ENCODE peak calls at places on chromosome 9, in seven cellular contexts. G, M, N, I, C, F and Z are unnamed samples.
A peak's percentile ranks its signal among the peaks of the same experiment; 100 is the strongest.

GRCh38 chr9:87597710-87598200 is 100.1 kb downstream of the DAPK1 start:
- DNase-seq in C (no peak), F (no peak), G (no peak), M (no peak), N (no peak), I (no peak), Z (no peak)

GRCh38 chr9:124259273-124260078 is 1.7 kb downstream of the NEK6 start:
- DNase-seq in M (peak; percentile 86), C (peak; percentile 77), I (peak; percentile 58), G (peak; percentile 94), N (peak; percentile 70), F (no peak), Z (peak; percentile 71)

GRCh38 chr9:37026936-37027581 is 7.0 kb downstream of the PAX5 start:
- DNase-seq in G (no peak), M (no peak), F (peak; percentile 64), I (no peak), N (no peak), C (no peak), Z (no peak)

GRCh38 chr9:111036068-111036789 is 2.0 kb downstream of the LPAR1 start:
- DNase-seq in M (peak; percentile 80), F (peak; percentile 52), C (no peak), G (peak; percentile 93), I (peak; percentile 74), N (peak; percentile 66), Z (no peak)

GRCh38 chr9:20112367-20112766 is 323.5 kb upstream of the SLC24A2 start:
- DNase-seq in I (no peak), M (no peak), N (no peak), G (peak; percentile 20), C (no peak), F (no peak), Z (no peak)

GRCh38 chr9:20538956-20539355 is 83.3 kb downstream of the MLLT3 start:
- DNase-seq in G (peak; percentile 58), F (no peak), I (no peak), C (no peak), M (no peak), N (no peak), Z (no peak)

GRCh38 chr9:35688558-35689350 is 971 bp downstream of the TPM2 start:
- DNase-seq in M (no peak), G (peak; percentile 88), C (no peak), N (no peak), I (no peak), F (no peak), Z (no peak)

GRCh38 chr9:111909444-111909843 is 12.8 kb downstream of the UGCG start:
- DNase-seq in N (no peak), M (no peak), I (no peak), C (no peak), G (no peak), F (peak; percentile 45), Z (no peak)

GRCh38 chr9:131824175-131824594 is 84.3 kb upstream of the RAPGEF1 start:
- DNase-seq in N (no peak), F (no peak), G (no peak), I (no peak), M (no peak), C (no peak), Z (no peak)

GRCh38 chr9:89359636-89360315 is 41.5 kb downstream of the SECISBP2 start:
- DNase-seq in G (peak; percentile 50), M (no peak), I (no peak), C (no peak), F (no peak), N (no peak), Z (no peak)

GRCh38 chr9:85743290-85744128 is 1.8 kb upstream of the AGTPBP1 start:
- DNase-seq in G (peak; percentile 65), C (peak; percentile 27), M (peak; percentile 25), I (no peak), N (no peak), F (no peak), Z (no peak)

GRCh38 chr9:131334568-131335105 is 45.1 kb downstream of the PLPP7 start:
- DNase-seq in G (peak; percentile 15), C (no peak), F (no peak), N (peak; percentile 84), I (no peak), M (peak; percentile 38), Z (no peak)

GRCh38 chr9:93048706-93049448 is 9.6 kb upstream of the SUSD3 start:
- DNase-seq in N (no peak), G (no peak), M (no peak), F (no peak), I (no peak), C (no peak), Z (no peak)

GRCh38 chr9:131875828-131876485 is 136.1 kb upstream of the RAPGEF1 start:
- DNase-seq in G (peak; percentile 82), F (no peak), N (no peak), M (no peak), I (no peak), C (no peak), Z (no peak)

GRCh38 chr9:137494550-137495351 is 35.6 kb upstream of the NSMF start:
- DNase-seq in I (no peak), F (no peak), C (no peak), N (no peak), M (no peak), G (no peak), Z (no peak)

GRCh38 chr9:91837982-91838731 is 111.9 kb downstream of the ROR2 start:
- DNase-seq in N (peak; percentile 51), G (peak; percentile 47), F (no peak), C (peak; percentile 18), M (peak; percentile 41), I (no peak), Z (peak; percentile 89)

GRCh38 chr9:18928711-18929110 is 104.3 kb downstream of the SAXO1 start:
- DNase-seq in M (no peak), N (no peak), I (no peak), C (no peak), G (peak; percentile 29), F (no peak), Z (no peak)

GRCh38 chr9:19918630-19919029 is 129.8 kb upstream of the SLC24A2 start:
- DNase-seq in N (no peak), M (no peak), C (no peak), G (no peak), F (no peak), I (no peak), Z (no peak)

GRCh38 chr9:110605586-110605985 is 26.0 kb upstream of the SVEP1 start:
- DNase-seq in M (no peak), N (no peak), I (no peak), C (no peak), F (no peak), G (peak; percentile 61), Z (no peak)

GRCh38 chr9:111187376-111187775 is 142.6 kb downstream of the OR2K2 start:
- DNase-seq in M (no peak), G (peak; percentile 15), N (no peak), C (no peak), I (no peak), F (no peak), Z (no peak)

GRCh38 chr9:111148390-111148993 is 110.2 kb upstream of the LPAR1 start:
- DNase-seq in M (no peak), I (no peak), C (no peak), F (peak; percentile 24), G (peak; percentile 83), N (no peak), Z (no peak)

GRCh38 chr9:88936668-88937067 is 54.6 kb upstream of the S1PR3 start:
- DNase-seq in N (no peak), F (no peak), G (peak; percentile 21), C (no peak), I (peak; percentile 75), M (peak; percentile 43), Z (no peak)

GRCh38 chr9:691825-692363 is 149.6 kb upstream of the DMRT1 start:
- DNase-seq in F (no peak), C (no peak), G (no peak), N (no peak), M (no peak), I (no peak), Z (peak; percentile 7)

GRCh38 chr9:692636-693459 is 148.6 kb upstream of the DMRT1 start:
- DNase-seq in M (no peak), G (peak; percentile 66), C (no peak), I (no peak), F (no peak), N (no peak), Z (no peak)

GRCh38 chr9:694499-695154 is 146.9 kb upstream of the DMRT1 start:
- DNase-seq in G (peak; percentile 93), C (peak; percentile 34), F (no peak), M (no peak), I (no peak), N (peak; percentile 47), Z (no peak)

GRCh38 chr9:695252-695651 is 146.2 kb upstream of the DMRT1 start:
- DNase-seq in F (no peak), G (no peak), N (no peak), C (no peak), I (no peak), M (no peak), Z (no peak)

GRCh38 chr9:693460-694390 is 147.8 kb upstream of the DMRT1 start:
- DNase-seq in C (no peak), N (peak; percentile 28), I (no peak), G (peak; percentile 78), M (peak; percentile 70), F (no peak), Z (no peak)
- H3K4me3 ChIP-seq in C (peak overlapping the region; percentile 16), N (peak overlapping the region; percentile 64), I (no peak overlapping the region), G (peak overlapping the region; percentile 41), M (peak overlapping the region; percentile 46), F (no peak overlapping the region), Z (no peak overlapping the region)

GRCh38 chr9:76901801-76902200 is 4.1 kb downstream of the PRUNE2 start:
- DNase-seq in F (no peak), C (no peak), M (no peak), G (peak; percentile 23), N (no peak), I (no peak), Z (no peak)

GRCh38 chr9:76900884-76901440 is 5.0 kb downstream of the PRUNE2 start:
- DNase-seq in N (no peak), F (no peak), M (no peak), I (no peak), C (no peak), G (no peak), Z (no peak)

GRCh38 chr9:76897804-76898525 is 7.9 kb downstream of the PRUNE2 start:
- DNase-seq in F (no peak), N (no peak), I (no peak), G (no peak), M (no peak), C (no peak), Z (peak; percentile 68)

GRCh38 chr9:76896035-76896434 is 9.9 kb downstream of the PRUNE2 start:
- DNase-seq in G (no peak), I (no peak), N (no peak), C (no peak), F (no peak), M (no peak), Z (no peak)

GRCh38 chr9:76898786-76899185 is 7.1 kb downstream of the PRUNE2 start:
- DNase-seq in I (no peak), N (no peak), M (no peak), F (no peak), C (no peak), G (no peak), Z (no peak)
- H3K4me3 ChIP-seq in I (no peak overlapping the region), N (no peak overlapping the region), M (no peak overlapping the region), F (no peak overlapping the region), C (no peak overlapping the region), G (no peak overlapping the region), Z (no peak overlapping the region)

GRCh38 chr9:79575560-79575959 is 3.8 kb downstream of the TLE4 start:
- DNase-seq in M (no peak), I (no peak), N (no peak), C (no peak), F (no peak), G (no peak), Z (no peak)
- H3K4me3 ChIP-seq in M (no peak overlapping the region), I (no peak overlapping the region), N (peak overlapping the region; percentile 97), C (no peak overlapping the region), F (no peak overlapping the region), G (peak overlapping the region; percentile 68), Z (no peak overlapping the region)

GRCh38 chr9:136258299-136258625 is 12.7 kb upstream of the QSOX2 start:
- DNase-seq in F (no peak), I (no peak), M (no peak), G (no peak), C (no peak), N (no peak), Z (no peak)
- H3K4me3 ChIP-seq in F (no peak overlapping the region), I (no peak overlapping the region), M (no peak overlapping the region), G (no peak overlapping the region), C (no peak overlapping the region), N (no peak overlapping the region), Z (no peak overlapping the region)